ENCODE peak calls at places on chromosomes 12 and 14, in four cellular contexts. L is HCT116, Y is K562, Q is HepG2. I is an unnamed sample.

GRCh38 chr12:54684636-54685630 is 36.8 kb upstream of the DCD start:
- DNase-seq in Y (no peak), Q (no peak), L (no peak), I (no peak)

GRCh38 chr12:129005416-129005815 is 152.1 kb downstream of the GLT1D1 start:
- DNase-seq in Y (no peak), L (no peak), Q (no peak), I (no peak)

GRCh38 chr14:72597834-72598233 is 296.1 kb downstream of the DPF3 start:
- DNase-seq in Y (no peak), Q (no peak), L (no peak), I (no peak)

GRCh38 chr14:99862111-99862510 is 68.9 kb downstream of the EML1 start:
- DNase-seq in L (no peak), Q (no peak), Y (no peak), I (no peak)

GRCh38 chr14:20331048-20331613 is 1.9 kb downstream of the CCNB1IP1 start:
- DNase-seq in Y (no peak), Q (peak; percentile 23), L (no peak), I (no peak)

GRCh38 chr14:85301506-85301905 is 228.4 kb upstream of the FLRT2 start:
- DNase-seq in Q (no peak), L (no peak), Y (no peak), I (no peak)

GRCh38 chr12:113066806-113067400 is 10.4 kb downstream of the DTX1 start:
- DNase-seq in Y (no peak), L (no peak), Q (no peak), I (peak; percentile 21)

GRCh38 chr14:52277552-52277951 is 10.1 kb downstream of the PTGDR start:
- DNase-seq in L (no peak), Q (no peak), Y (no peak), I (no peak)

GRCh38 chr12:69052613-69053408 is 119.8 kb upstream of the CPM start:
- DNase-seq in L (peak; percentile 24), Y (no peak), Q (peak; percentile 91), I (no peak)

GRCh38 chr14:93712838-93713724 is 75.2 kb downstream of the PRIMA1 start:
- DNase-seq in Q (no peak), Y (no peak), L (no peak), I (peak; percentile 15)

GRCh38 chr12:49921936-49922335 is 18.2 kb upstream of the FAIM2 start:
- DNase-seq in L (no peak), Q (no peak), Y (no peak), I (no peak)

GRCh38 chr12:79549531-79550271 is 141.1 kb downstream of the PAWR start:
- DNase-seq in Y (no peak), Q (peak; percentile 96), L (no peak), I (no peak)

GRCh38 chr12:14902465-14902864 is 16.8 kb upstream of the MGP start:
- DNase-seq in L (no peak), Y (no peak), Q (no peak), I (no peak)

GRCh38 chr14:101504096-101504948 is 57.0 kb upstream of the DIO3 start:
- DNase-seq in Y (no peak), L (no peak), Q (no peak), I (no peak)

GRCh38 chr12:113874999-113875561 is 91.0 kb downstream of the RBM19 start:
- DNase-seq in L (no peak), Y (no peak), Q (no peak), I (no peak)

GRCh38 chr12:23525450-23526072 is 423.9 kb downstream of the SOX5 start:
- DNase-seq in Y (no peak), Q (peak; percentile 38), L (no peak), I (no peak)

GRCh38 chr12:117052386-117053049 is 46.7 kb downstream of the TESC start:
- DNase-seq in Y (no peak), Q (no peak), L (no peak), I (no peak)

GRCh38 chr12:123741937-123742572 is 20.0 kb upstream of the DNAH10 start:
- DNase-seq in Y (no peak), Q (no peak), L (no peak), I (no peak)

GRCh38 chr12:45298721-45299120 is 82.8 kb downstream of the ANO6 start:
- DNase-seq in Y (no peak), L (no peak), Q (no peak), I (no peak)

GRCh38 chr12:20487519-20487918 is 119.2 kb downstream of the PDE3A start:
- DNase-seq in L (no peak), Q (no peak), Y (no peak), I (no peak)

GRCh38 chr12:107478881-107479280 is 206.7 kb upstream of the PWP1 start:
- DNase-seq in L (no peak), Q (no peak), Y (no peak), I (peak; percentile 63)

DNA sequence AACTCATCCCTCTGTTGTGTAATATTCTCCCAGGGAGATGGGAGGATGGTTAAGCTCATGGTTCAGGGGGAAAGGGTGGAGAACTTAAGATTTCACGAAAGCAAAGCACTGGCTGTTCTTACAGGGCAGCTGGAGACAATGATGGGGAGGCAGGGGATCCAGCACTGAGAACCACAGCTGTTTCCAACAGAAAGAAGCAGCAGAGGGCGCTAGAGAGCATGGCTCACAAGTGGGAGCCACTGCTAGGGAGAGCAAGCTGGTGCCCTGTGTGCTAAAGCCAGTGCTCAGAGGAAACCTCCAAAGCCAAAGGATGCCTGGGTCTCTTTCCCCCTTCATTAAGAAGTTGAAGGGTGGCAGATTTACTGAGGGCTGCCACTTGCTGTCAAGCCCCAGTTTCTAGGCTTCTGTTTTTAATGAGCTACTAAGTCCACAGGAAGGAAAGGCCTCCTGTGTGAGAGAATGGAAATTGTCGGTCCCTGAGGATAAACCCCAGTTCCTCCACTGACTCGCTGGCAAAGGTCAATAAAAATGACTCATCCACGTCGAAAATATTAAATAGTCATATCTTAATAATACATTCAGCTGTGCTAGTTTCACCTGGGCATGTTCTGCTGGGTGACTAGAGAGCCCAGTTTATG is 199.7 kb downstream of the ANO2 start:
- DNase-seq in Y (peak; percentile 67), Q (peak; percentile 36), L (peak; percentile 47), I (peak; percentile 55)
- TF ChIP-seq ELF1 in Y (no peak), Q (no peak), L (no peak), I (no peak)

GRCh38 chr14:35292770-35293561 is 784 bp downstream of the PSMA6 start:
- DNase-seq in L (no peak), Q (no peak), Y (no peak), I (no peak)
- TF ChIP-seq ELF1 in L (no peak), Q (no peak), Y (no peak), I (no peak)

DNA sequence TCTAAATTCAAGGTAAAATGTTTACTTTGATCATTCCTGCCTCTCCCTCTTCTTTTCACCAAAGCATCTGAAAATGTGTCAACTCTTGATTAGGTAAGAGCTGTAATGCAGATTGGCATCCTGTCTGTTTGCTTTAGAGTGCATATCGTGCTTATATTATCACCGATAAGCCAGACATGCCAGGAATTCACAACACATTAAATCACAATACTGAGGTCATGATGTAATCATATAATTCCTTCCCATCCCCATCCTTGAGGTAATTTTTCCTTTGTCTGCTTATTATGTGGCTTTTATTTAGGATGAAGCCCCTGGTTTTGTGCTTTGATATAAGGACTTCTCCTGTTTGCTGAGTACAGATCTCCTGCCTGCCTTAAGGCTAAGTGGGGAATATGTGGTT is 10.2 kb downstream of the DDX47 start:
- DNase-seq in L (no peak), Y (no peak), Q (no peak), I (no peak)
- TF ChIP-seq ELF1 in L (no peak), Y (no peak), Q (no peak), I (no peak)

GRCh38 chr12:28033538-28033915 is 61.0 kb upstream of the PTHLH start:
- DNase-seq in L (no peak), Q (no peak), Y (no peak), I (no peak)
- TF ChIP-seq ELF1 in L (no peak), Q (no peak), Y (no peak), I (no peak)

GRCh38 chr14:98507269-98507668 is 764.7 kb downstream of the BCL11B start:
- DNase-seq in L (no peak), Y (no peak), Q (no peak), I (no peak)
- TF ChIP-seq ELF1 in L (no peak), Y (no peak), Q (no peak), I (no peak)

GRCh38 chr12:111412830-111413441 is 7.2 kb downstream of the SH2B3 start:
- DNase-seq in L (no peak), Q (no peak), Y (no peak), I (no peak)

GRCh38 chr12:111410229-111411186 is 4.8 kb downstream of the SH2B3 start:
- DNase-seq in L (no peak), Q (no peak), Y (no peak), I (peak; percentile 76)

GRCh38 chr12:111411187-111411764 is 5.6 kb downstream of the SH2B3 start:
- DNase-seq in Y (no peak), Q (no peak), L (no peak), I (no peak)

GRCh38 chr12:111413442-111414086 is 7.8 kb downstream of the SH2B3 start:
- DNase-seq in L (no peak), Q (no peak), Y (no peak), I (no peak)

DNA sequence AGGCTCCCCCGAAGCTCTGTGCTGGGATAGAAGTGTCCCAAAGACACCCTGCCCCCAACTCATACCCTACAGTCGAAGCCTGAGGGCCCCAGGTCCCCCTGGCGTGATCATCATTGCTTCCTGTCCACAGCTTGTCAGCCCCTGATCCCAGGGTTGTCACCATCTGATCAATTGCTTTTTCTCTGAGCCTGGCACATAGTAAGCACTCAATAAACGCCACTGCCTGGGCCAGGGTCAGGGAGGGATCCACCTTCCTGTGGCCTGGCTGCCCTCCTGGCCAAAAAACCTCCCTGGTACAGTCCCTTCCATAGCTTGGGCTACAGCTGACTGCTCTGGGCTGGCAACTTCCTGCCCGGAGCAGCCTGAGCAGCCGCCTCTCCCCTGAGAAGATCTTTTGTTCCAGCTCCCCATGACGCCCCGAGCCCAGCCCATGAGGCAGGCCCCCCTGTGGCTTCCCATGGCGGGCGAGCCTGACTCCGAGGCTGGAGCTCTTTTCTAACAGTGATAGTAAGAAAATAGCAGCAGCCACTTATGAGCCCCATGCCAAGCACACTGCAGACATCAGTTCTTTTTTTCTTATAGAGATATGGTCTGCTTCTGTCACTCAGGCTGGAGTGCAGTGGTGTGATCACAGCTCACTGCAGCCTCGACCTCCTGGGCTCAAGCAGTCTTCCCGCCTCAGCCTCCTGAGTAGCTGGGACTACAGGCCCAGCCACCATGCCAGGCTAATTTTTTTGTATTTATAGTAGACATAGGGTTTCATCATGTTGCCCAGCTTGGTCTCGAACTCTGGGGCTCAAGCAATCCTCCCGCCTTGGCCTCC is 6.5 kb downstream of the SH2B3 start:
- DNase-seq in Y (no peak), L (no peak), Q (no peak), I (peak; percentile 41)
- TF ChIP-seq ELF1 in Y (no peak), L (no peak), Q (no peak), I (no peak)

GRCh38 chr12:30863839-30864238 is 62.7 kb upstream of the TSPAN11 start:
- DNase-seq in Q (no peak), Y (no peak), L (no peak), I (no peak)

GRCh38 chr12:30866256-30866655 is 60.3 kb upstream of the TSPAN11 start:
- DNase-seq in Q (no peak), Y (no peak), L (no peak), I (no peak)

GRCh38 chr12:30859226-30859625 is 67.3 kb upstream of the TSPAN11 start:
- DNase-seq in Y (no peak), Q (no peak), L (no peak), I (no peak)

GRCh38 chr12:30858471-30858870 is 68.1 kb upstream of the TSPAN11 start:
- DNase-seq in Y (no peak), L (no peak), Q (no peak), I (no peak)

GRCh38 chr12:30862486-30862885 is 64.1 kb upstream of the TSPAN11 start:
- DNase-seq in L (no peak), Q (no peak), Y (no peak), I (peak; percentile 22)
- TF ChIP-seq ELF1 in L (no peak), Q (no peak), Y (no peak), I (no peak)

I was measured in SK-N-SH.